ENCODE peak calls at places on chromosome 19, in ten cellular contexts. H is AG04449, B is neural progenitor cell, A is choroid plexus epithelial cell, U is HCT116, O is glutamatergic neuron, W is keratinocyte, I is AG10803, S is fibroblast of lung, G is OCI-LY7. V is an unnamed sample.

GRCh38 chr19:4284176-4284958 is 5.3 kb downstream of the SHD start:
- DNase-seq in S (no peak), O (peak), H (no peak), I (no peak), B (peak), G (peak), A (peak), W (no peak), U (peak), V (no peak)

GRCh38 chr19:39411832-39412099 is 703 bp upstream of the PLEKHG2 start:
- DNase-seq in O (peak), W (no peak), S (peak), U (peak), B (peak), A (peak), G (peak), H (no peak), I (peak), V (no peak)

GRCh38 chr19:12796146-12797071 is 5.1 kb downstream of the JUNB start:
- DNase-seq in A (peak), B (peak), O (peak), S (peak), G (peak), W (no peak), U (no peak), H (no peak), I (peak), V (no peak)

GRCh38 chr19:15758379-15758778 is 20.6 kb downstream of the OR10H3 start:
- DNase-seq in S (no peak), A (no peak), B (no peak), G (no peak), H (no peak), W (no peak), I (no peak), O (no peak), U (no peak), V (no peak)

GRCh38 chr19:932647-933552 is 7.1 kb downstream of the ARID3A start:
- DNase-seq in H (peak), U (no peak), A (peak), S (peak), I (peak), G (no peak), B (peak), O (peak), W (no peak), V (no peak)

GRCh38 chr19:10467104-10467706 is 36.0 kb downstream of the KEAP1 start:
- DNase-seq in O (no peak), A (no peak), I (no peak), U (no peak), S (no peak), H (no peak), B (no peak), W (no peak), G (no peak), V (no peak)

GRCh38 chr19:51514866-51515481 is 13.4 kb upstream of the SIGLEC12 start:
- DNase-seq in G (peak), H (peak), W (no peak), S (peak), O (no peak), U (peak), B (peak), A (peak), I (peak), V (no peak)

GRCh38 chr19:36528194-36528920 is at the start of gene ZNF260:
- DNase-seq in A (peak), U (no peak), G (peak), B (peak), I (peak), W (peak), O (peak), H (peak), S (peak), V (peak)

GRCh38 chr19:7006305-7006704 is 14.9 kb downstream of the MBD3L2B start:
- DNase-seq in U (no peak), S (no peak), O (no peak), B (no peak), A (no peak), I (no peak), G (peak), W (no peak), H (no peak), V (no peak)

GRCh38 chr19:2549701-2550191 is 73.8 kb downstream of the GADD45B start:
- DNase-seq in U (no peak), H (peak), S (peak), O (no peak), B (no peak), G (no peak), W (no peak), I (peak), A (peak), V (no peak)

GRCh38 chr19:13429563-13429962 is 76.7 kb downstream of the CACNA1A start:
- DNase-seq in A (no peak), U (no peak), I (no peak), S (no peak), G (no peak), O (no peak), W (no peak), H (no peak), B (no peak), V (no peak)

GRCh38 chr19:17023805-17024204 is 2.8 kb downstream of the CPAMD8 start:
- DNase-seq in B (no peak), G (no peak), W (no peak), U (no peak), I (no peak), H (no peak), S (no peak), A (no peak), O (no peak), V (no peak)

GRCh38 chr19:10603873-10604459 is 16.9 kb upstream of the AP1M2 start:
- DNase-seq in G (peak), O (no peak), U (no peak), A (peak), B (peak), H (no peak), I (peak), W (no peak), S (no peak), V (no peak)

GRCh38 chr19:13748169-13748884 is 16.0 kb upstream of the MRI1 start:
- DNase-seq in I (peak), G (peak), U (no peak), W (no peak), H (no peak), A (peak), B (peak), S (peak), O (no peak), V (no peak)

GRCh38 chr19:58476498-58477015 is 405 bp downstream of the ZNF446 start:
- DNase-seq in I (peak), B (no peak), W (no peak), O (no peak), S (no peak), H (no peak), A (peak), U (no peak), G (no peak), V (no peak)

GRCh38 chr19:18743281-18743825 is 47.8 kb downstream of the COMP start:
- DNase-seq in S (peak), I (no peak), U (no peak), A (peak), H (no peak), B (peak), O (peak), W (no peak), G (no peak), V (no peak)

GRCh38 chr19:10808937-10809655 is 26.9 kb downstream of the TMED1 start:
- DNase-seq in H (no peak), G (no peak), U (peak), A (peak), O (no peak), B (no peak), W (peak), S (peak), I (peak), V (no peak)

GRCh38 chr19:18514800-18515682 is 6.8 kb downstream of the ELL start:
- DNase-seq in S (peak), A (peak), I (peak), U (no peak), W (no peak), O (no peak), G (no peak), B (no peak), H (no peak), V (no peak)

GRCh38 chr19:13668964-13669363 is 95.4 kb upstream of the MRI1 start:
- DNase-seq in S (no peak), I (no peak), A (no peak), O (no peak), G (no peak), W (no peak), H (no peak), U (no peak), B (no peak), V (no peak)

GRCh38 chr19:36051637-36052036 is 2.4 kb downstream of the THAP8 start:
- DNase-seq in I (no peak), H (no peak), U (no peak), O (no peak), W (no peak), A (no peak), B (no peak), S (no peak), G (no peak), V (no peak)

GRCh38 chr19:30577551-30578090 is 205.4 kb downstream of the ZNF536 start:
- DNase-seq in B (no peak), U (no peak), G (no peak), O (no peak), S (no peak), A (no peak), W (no peak), I (no peak), H (no peak), V (no peak)

GRCh38 chr19:18245297-18245696 is 19.1 kb upstream of the PDE4C start:
- DNase-seq in A (no peak), W (no peak), U (no peak), S (no peak), I (no peak), G (no peak), B (no peak), H (no peak), O (no peak), V (no peak)

GRCh38 chr19:58261968-58262921 is 16.5 kb upstream of the ZNF8 start:
- DNase-seq in U (no peak), H (no peak), O (no peak), A (peak), G (peak), I (no peak), B (no peak), S (peak), W (no peak), V (no peak)

GRCh38 chr19:39705578-39706188 is 1.4 kb downstream of the LGALS14 start:
- DNase-seq in G (no peak), H (no peak), U (no peak), I (no peak), S (no peak), A (no peak), B (no peak), O (no peak), W (no peak), V (no peak)

GRCh38 chr19:39499082-39499642 is 415 bp downstream of the DLL3 start:
- DNase-seq in S (no peak), H (no peak), A (peak), W (no peak), O (peak), G (peak), B (peak), I (no peak), U (no peak), V (no peak)

GRCh38 chr19:28481674-28482073 is 731.3 kb downstream of the UQCRFS1 start:
- DNase-seq in U (no peak), S (no peak), I (no peak), G (no peak), H (no peak), O (no peak), W (no peak), B (no peak), A (no peak), V (no peak)

GRCh38 chr19:30116984-30117555 is 175.0 kb downstream of the URI1 start:
- DNase-seq in O (peak), W (no peak), U (no peak), I (no peak), A (no peak), G (no peak), H (no peak), S (no peak), B (peak), V (no peak)

GRCh38 chr19:33723512-33723911 is 73.2 kb upstream of the KCTD15 start:
- DNase-seq in A (no peak), O (no peak), H (no peak), W (no peak), G (no peak), B (no peak), I (no peak), S (no peak), U (no peak), V (no peak)
- TF ChIP-seq CTCF in A (no peak), O (no peak), H (no peak), W (no peak), G (no peak), B (no peak), I (no peak), S (no peak), U (no peak), V (no peak)

GRCh38 chr19:42023121-42023942 is 29.3 kb upstream of the ATP1A3 start:
- DNase-seq in U (peak), A (peak), O (peak), I (peak), W (no peak), S (peak), H (no peak), G (peak), B (peak), V (no peak)
- TF ChIP-seq CTCF in U (peak), A (peak), O (peak), I (peak), W (peak), S (no peak), H (peak), G (peak), B (peak), V (peak)

GRCh38 chr19:40805258-40805868 is 6.4 kb downstream of the EGLN2 start:
- DNase-seq in G (no peak), I (no peak), S (no peak), A (no peak), H (no peak), U (no peak), W (no peak), O (no peak), B (no peak), V (no peak)

GRCh38 chr19:40803857-40804782 is 5.1 kb downstream of the EGLN2 start:
- DNase-seq in W (no peak), H (no peak), B (no peak), A (no peak), G (peak), S (no peak), O (no peak), I (no peak), U (no peak), V (no peak)

GRCh38 chr19:40803170-40803856 is 4.3 kb downstream of the EGLN2 start:
- DNase-seq in B (no peak), I (no peak), W (no peak), O (no peak), S (no peak), A (no peak), G (no peak), H (no peak), U (no peak), V (no peak)

GRCh38 chr19:40806385-40807146 is 7.6 kb downstream of the EGLN2 start:
- DNase-seq in A (peak), B (peak), S (peak), W (peak), I (peak), G (peak), H (peak), U (peak), O (peak), V (peak)

DNA sequence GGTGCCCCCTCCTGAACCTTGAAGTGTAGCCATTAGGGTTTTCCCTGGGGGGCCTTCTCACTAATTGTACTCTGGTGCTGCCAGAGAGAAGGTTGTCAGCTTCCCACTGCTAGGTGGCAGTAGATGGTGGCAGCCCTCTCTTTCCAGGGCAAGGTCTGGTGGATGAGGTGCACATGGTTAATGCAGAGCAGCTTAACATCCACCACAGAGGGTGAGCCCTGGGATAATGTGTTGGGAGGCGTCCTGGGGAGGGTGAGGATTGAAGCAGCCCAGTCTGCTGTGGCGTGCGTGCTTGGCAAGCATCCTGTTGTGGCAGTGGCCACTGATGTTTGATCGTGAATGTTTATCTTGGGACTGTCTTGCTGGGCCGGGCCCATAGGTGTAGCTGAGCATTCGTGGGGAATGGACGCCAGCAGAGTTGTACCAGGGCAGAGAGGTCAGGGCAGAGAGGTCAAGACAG is 5.8 kb downstream of the EGLN2 start:
- DNase-seq in O (no peak), G (peak), W (no peak), I (no peak), S (no peak), U (no peak), B (no peak), A (no peak), H (no peak), V (no peak)
- TF ChIP-seq CTCF in O (no peak), G (peak), W (no peak), I (peak), S (no peak), U (peak), B (peak), A (peak), H (peak), V (no peak)

GRCh38 chr19:53511357-53511756 is 26.6 kb upstream of the ZNF331 start:
- DNase-seq in H (no peak), U (no peak), B (no peak), W (no peak), S (no peak), O (no peak), A (no peak), I (no peak), G (no peak), V (no peak)

GRCh38 chr19:53509845-53510244 is 28.1 kb upstream of the ZNF331 start:
- DNase-seq in A (no peak), H (no peak), W (no peak), I (no peak), O (no peak), S (no peak), U (no peak), G (no peak), B (no peak), V (no peak)

GRCh38 chr19:53507523-53508442 is 30.2 kb upstream of the ZNF331 start:
- DNase-seq in A (peak), O (no peak), U (no peak), G (no peak), S (peak), W (no peak), I (no peak), B (no peak), H (no peak), V (no peak)

GRCh38 chr19:53509443-53509842 is 28.5 kb upstream of the ZNF331 start:
- DNase-seq in A (no peak), U (no peak), H (no peak), G (no peak), I (no peak), W (no peak), S (no peak), O (no peak), B (no peak), V (no peak)

GRCh38 chr19:53511933-53512374 is 26.0 kb upstream of the ZNF331 start:
- DNase-seq in G (peak), A (peak), S (peak), H (no peak), B (peak), W (no peak), I (peak), U (peak), O (peak), V (no peak)
- TF ChIP-seq CTCF in G (peak), A (peak), S (peak), H (peak), B (peak), W (peak), I (peak), U (peak), O (peak), V (peak)

DNA sequence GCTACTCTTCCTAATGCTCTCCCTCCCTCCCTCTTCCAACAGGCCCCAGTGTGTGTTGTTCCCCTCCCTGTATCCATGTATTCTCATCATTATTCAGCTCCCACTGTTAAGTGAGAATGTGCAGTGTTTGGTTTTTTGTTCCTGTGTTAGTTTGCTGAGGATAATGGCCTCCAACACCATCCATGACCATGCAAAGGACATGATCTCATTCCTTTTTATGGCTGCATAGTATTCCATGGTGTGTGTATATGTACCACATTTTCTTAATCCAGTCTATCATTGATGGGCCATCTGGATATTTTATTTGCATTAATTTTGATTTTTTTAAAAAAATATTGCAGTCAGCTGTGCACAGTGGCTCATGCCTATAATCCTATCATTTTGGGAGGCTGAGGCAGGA is 15.8 kb upstream of the ZNRF4 start:
- DNase-seq in I (no peak), W (no peak), H (no peak), A (no peak), G (no peak), U (no peak), B (no peak), S (no peak), O (no peak), V (no peak)
- TF ChIP-seq CTCF in I (no peak), W (no peak), H (no peak), A (no peak), G (no peak), U (no peak), B (no peak), S (no peak), O (no peak), V (no peak)

GRCh38 chr19:46407891-46408426 is 5.4 kb downstream of the CCDC8 start:
- DNase-seq in A (no peak), G (no peak), U (no peak), H (no peak), S (no peak), I (no peak), B (no peak), O (no peak), W (no peak), V (no peak)

GRCh38 chr19:46402725-46403124 is 10.6 kb downstream of the CCDC8 start:
- DNase-seq in B (no peak), I (no peak), A (no peak), G (no peak), O (no peak), W (no peak), H (no peak), S (no peak), U (no peak), V (no peak)

GRCh38 chr19:46404039-46404883 is 9.1 kb downstream of the CCDC8 start:
- DNase-seq in U (no peak), W (no peak), I (peak), G (peak), H (no peak), A (no peak), O (peak), S (peak), B (peak), V (no peak)

GRCh38 chr19:46408611-46409039 is 4.7 kb downstream of the CCDC8 start:
- DNase-seq in H (no peak), B (peak), G (no peak), W (no peak), O (peak), U (no peak), I (peak), S (peak), A (peak), V (no peak)

GRCh38 chr19:46404884-46405658 is 8.3 kb downstream of the CCDC8 start:
- DNase-seq in G (peak), A (peak), B (peak), W (no peak), U (no peak), I (no peak), H (no peak), S (peak), O (peak), V (no peak)
- TF ChIP-seq CTCF in G (peak), A (peak), B (peak), W (no peak), U (peak), I (peak), H (peak), S (no peak), O (peak), V (peak)

V was measured in D721Med.